ENCODE peak calls at places on chromosomes 3 and 15, in five cellular contexts. B is HepG2, O is K562, H is H1, J is GM12878. A is an unnamed sample.

GRCh38 chr3:13644341-13645082 is 95.6 kb downstream of the FBLN2 start:
- DNase-seq in B (no peak), O (no peak), H (no peak), J (no peak), A (no peak)

GRCh38 chr3:28668377-28668721 is 319.7 kb upstream of the AZI2 start:
- DNase-seq in B (no peak), O (no peak), H (no peak), J (no peak), A (no peak)

GRCh38 chr3:79672075-79672474 is 95.7 kb downstream of the ROBO1 start:
- DNase-seq in B (no peak), O (no peak), H (no peak), J (no peak), A (no peak)

GRCh38 chr15:35986072-35986666 is 440.2 kb upstream of the DPH6 start:
- DNase-seq in B (no peak), O (no peak), H (no peak), J (no peak), A (no peak)

GRCh38 chr3:53236112-53236841 is 19.5 kb downstream of the TKT start:
- DNase-seq in B (peak; percentile 52), O (peak; percentile 76), H (no peak), J (no peak), A (peak; percentile 34)

GRCh38 chr3:184229424-184230080 is at the start of gene VWA5B2:
- DNase-seq in B (peak; percentile 44), O (peak; percentile 66), H (peak; percentile 86), J (no peak), A (peak; percentile 46)

GRCh38 chr15:25736451-25736850 is 126.7 kb downstream of the ATP10A start:
- DNase-seq in B (no peak), O (no peak), H (no peak), J (no peak), A (no peak)

GRCh38 chr3:62371032-62371734 is 2.2 kb downstream of the FEZF2 start:
- DNase-seq in B (no peak), O (no peak), H (peak; percentile 70), J (no peak), A (no peak)

GRCh38 chr15:82597815-82598214 is 49.3 kb downstream of the CPEB1 start:
- DNase-seq in B (no peak), O (no peak), H (no peak), J (no peak), A (no peak)

GRCh38 chr3:123586966-123587365 is 2.1 kb upstream of the HACD2 start:
- DNase-seq in B (no peak), O (no peak), H (no peak), J (no peak), A (no peak)

GRCh38 chr15:40243126-40243810 is 4.4 kb downstream of the PAK6 start:
- DNase-seq in B (no peak), O (peak; percentile 72), H (no peak), J (no peak), A (no peak)

GRCh38 chr3:113287818-113288648 is 76.7 kb downstream of the BOC start:
- DNase-seq in B (peak; percentile 43), O (peak; percentile 63), H (peak; percentile 83), J (no peak), A (peak; percentile 57)

GRCh38 chr15:77784361-77785292 is 151.9 kb upstream of the LINGO1 start:
- DNase-seq in B (peak; percentile 14), O (peak; percentile 70), H (peak; percentile 88), J (no peak), A (peak; percentile 23)

GRCh38 chr15:85588657-85589056 is 206.1 kb downstream of the KLHL25 start:
- DNase-seq in B (no peak), O (no peak), H (no peak), J (no peak), A (no peak)

GRCh38 chr3:71395927-71396695 is 187.4 kb downstream of the FOXP1 start:
- DNase-seq in B (no peak), O (no peak), H (no peak), J (no peak), A (no peak)

GRCh38 chr15:25784876-25785642 is 78.1 kb downstream of the ATP10A start:
- DNase-seq in B (no peak), O (no peak), H (no peak), J (no peak), A (no peak)

GRCh38 chr3:156455839-156456238 is 99.1 kb downstream of the SSR3 start:
- DNase-seq in B (peak; percentile 44), O (peak; percentile 78), H (peak; percentile 57), J (no peak), A (no peak)

GRCh38 chr3:15860014-15860934 is 62.5 kb upstream of the ANKRD28 start:
- DNase-seq in B (peak; percentile 29), O (peak; percentile 68), H (peak; percentile 80), J (no peak), A (peak; percentile 49)

GRCh38 chr3:109729111-109729510 is 391.8 kb upstream of the DPPA4 start:
- DNase-seq in B (no peak), O (no peak), H (no peak), J (no peak), A (no peak)

GRCh38 chr3:140682586-140682985 is 4.7 kb downstream of the TRIM42 start:
- DNase-seq in B (no peak), O (no peak), H (no peak), J (no peak), A (no peak)

GRCh38 chr3:12622335-12622734 is 41.6 kb downstream of the RAF1 start:
- DNase-seq in B (no peak), O (no peak), H (no peak), J (peak; percentile 37), A (no peak)

GRCh38 chr3:124960205-124960604 is 25.7 kb upstream of the MUC13 start:
- DNase-seq in B (no peak), O (no peak), H (no peak), J (no peak), A (no peak)

GRCh38 chr15:83710452-83710851 is 56.5 kb downstream of the ADAMTSL3 start:
- DNase-seq in B (no peak), O (no peak), H (no peak), J (no peak), A (no peak)

GRCh38 chr15:97096303-97096835 is 765.9 kb downstream of the NR2F2 start:
- DNase-seq in B (no peak), O (no peak), H (no peak), J (no peak), A (no peak)

GRCh38 chr3:112531358-112531781 is 30.4 kb downstream of the ATG3 start:
- DNase-seq in B (peak; percentile 3), O (peak; percentile 9), H (no peak), J (no peak), A (peak; percentile 6)

GRCh38 chr15:80758130-80758529 is 21.0 kb upstream of the CEMIP start:
- DNase-seq in B (no peak), O (no peak), H (no peak), J (no peak), A (no peak)

GRCh38 chr3:133114198-133114597 is 76.0 kb downstream of the TMEM108 start:
- DNase-seq in B (no peak), O (no peak), H (no peak), J (no peak), A (no peak)

GRCh38 chr15:71049706-71050422 is 65.4 kb upstream of the THSD4 start:
- DNase-seq in B (no peak), O (no peak), H (no peak), J (no peak), A (no peak)
- TF ChIP-seq ZNF274 in B (no peak), O (no peak), H (no peak), J (no peak), A (no peak)

GRCh38 chr15:42590619-42591237 is 15.3 kb downstream of the STARD9 start:
- DNase-seq in B (peak; percentile 41), O (no peak), H (no peak), J (no peak), A (no peak)

GRCh38 chr15:42595641-42596240 is 20.3 kb downstream of the STARD9 start:
- DNase-seq in B (no peak), O (no peak), H (no peak), J (no peak), A (no peak)

GRCh38 chr15:42593143-42593542 is 17.7 kb downstream of the STARD9 start:
- DNase-seq in B (no peak), O (no peak), H (no peak), J (no peak), A (no peak)

GRCh38 chr15:42591238-42591936 is 16.0 kb downstream of the STARD9 start:
- DNase-seq in B (peak; percentile 84), O (peak; percentile 47), H (no peak), J (no peak), A (no peak)
- TF ChIP-seq ATF3 in B (no peak), O (no peak), H (no peak), J (no peak), A (no peak)

GRCh38 chr15:43769584-43770228 is 7.1 kb downstream of the ELL3 start:
- DNase-seq in B (peak; percentile 50), O (peak; percentile 77), H (peak; percentile 79), J (no peak), A (no peak)
- TF ChIP-seq ZNF274 in B (no peak), O (no peak), H (no peak), J (no peak), A (no peak)

GRCh38 chr3:150830094-150830681 is 67.2 kb upstream of the SIAH2 start:
- DNase-seq in B (peak; percentile 41), O (peak; percentile 47), H (no peak), J (no peak), A (peak; percentile 15)
- TF ChIP-seq ATF3 in B (no peak), O (no peak), H (no peak), J (no peak), A (no peak)

GRCh38 chr3:22923686-22924085 is 279.4 kb upstream of the UBE2E2 start:
- DNase-seq in B (no peak), O (no peak), H (no peak), J (no peak), A (no peak)

GRCh38 chr3:22916933-22917332 is 286.2 kb upstream of the UBE2E2 start:
- DNase-seq in B (no peak), O (no peak), H (no peak), J (no peak), A (no peak)

GRCh38 chr3:22922317-22922716 is 280.8 kb upstream of the UBE2E2 start:
- DNase-seq in B (no peak), O (no peak), H (no peak), J (no peak), A (no peak)
- TF ChIP-seq ZNF274 in B (no peak), O (no peak), H (no peak), J (no peak), A (no peak)

GRCh38 chr3:151307583-151307982 is 9.0 kb downstream of the GPR87 start:
- DNase-seq in B (no peak), O (no peak), H (no peak), J (no peak), A (no peak)

GRCh38 chr3:151305081-151305777 is 11.4 kb downstream of the GPR87 start:
- DNase-seq in B (peak; percentile 87), O (no peak), H (peak; percentile 63), J (no peak), A (peak; percentile 96)

GRCh38 chr3:151307131-151307530 is 9.5 kb downstream of the GPR87 start:
- DNase-seq in B (no peak), O (no peak), H (no peak), J (no peak), A (no peak)

GRCh38 chr3:151306168-151306810 is 10.3 kb downstream of the GPR87 start:
- DNase-seq in B (no peak), O (no peak), H (no peak), J (no peak), A (no peak)

DNA sequence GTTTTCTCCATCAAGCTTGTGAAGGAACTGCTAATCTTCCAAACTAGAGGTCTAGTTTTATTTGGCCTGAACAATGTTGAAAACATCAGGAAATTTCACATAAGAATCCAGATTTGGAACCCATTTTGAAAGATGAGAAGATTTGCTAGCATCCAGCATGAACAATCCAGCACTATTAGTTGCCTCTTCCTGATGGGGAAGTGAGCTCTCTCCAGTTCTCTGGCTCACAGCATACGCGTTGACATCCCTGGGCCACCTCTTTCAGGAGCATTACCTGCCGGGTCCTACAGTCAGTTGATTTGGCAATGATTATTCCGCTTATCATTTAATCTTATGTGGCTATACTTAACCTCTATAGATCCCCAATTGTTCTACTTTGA is 10.9 kb downstream of the GPR87 start:
- DNase-seq in B (no peak), O (no peak), H (no peak), J (no peak), A (no peak)
- TF ChIP-seq ATF3 in B (no peak), O (no peak), H (no peak), J (no peak), A (no peak)